ENCODE peak calls at places on chromosomes 1 and 21, in five cellular contexts. One of them, this sample, is unnamed.

GRCh38 chr1:56309065-56309464 is 270.3 kb downstream of the PLPP3 start:
- DNase-seq in HCT116: no peak
- DNase-seq in endothelial cell of umbilical vein: no peak
- DNase-seq in PC-9: no peak
- DNase-seq in A549: no peak
- DNase-seq in this sample: no peak

GRCh38 chr1:87795615-87796337 is 467.1 kb downstream of the LMO4 start:
- DNase-seq in HCT116: no peak
- DNase-seq in endothelial cell of umbilical vein: no peak
- DNase-seq in PC-9: no peak
- DNase-seq in A549: peak
- DNase-seq in this sample: no peak

GRCh38 chr21:17708541-17709265 is 96.0 kb upstream of the BTG3 start:
- DNase-seq in HCT116: no peak
- DNase-seq in endothelial cell of umbilical vein: no peak
- DNase-seq in PC-9: no peak
- DNase-seq in A549: no peak
- DNase-seq in this sample: no peak

GRCh38 chr21:30194701-30195299 is 21.1 kb downstream of the CLDN8 start:
- DNase-seq in HCT116: no peak
- DNase-seq in endothelial cell of umbilical vein: no peak
- DNase-seq in PC-9: peak
- DNase-seq in A549: peak
- DNase-seq in this sample: peak

GRCh38 chr1:100313382-100313781 is 38.9 kb upstream of the CDC14A start:
- DNase-seq in HCT116: peak
- DNase-seq in endothelial cell of umbilical vein: no peak
- DNase-seq in PC-9: no peak
- DNase-seq in A549: no peak
- DNase-seq in this sample: no peak

GRCh38 chr1:64691631-64692030 is 53.2 kb upstream of the RAVER2 start:
- DNase-seq in HCT116: no peak
- DNase-seq in endothelial cell of umbilical vein: peak
- DNase-seq in PC-9: no peak
- DNase-seq in A549: no peak
- DNase-seq in this sample: no peak

GRCh38 chr21:42563261-42564045 is 49.8 kb downstream of the SLC37A1 start:
- DNase-seq in HCT116: no peak
- DNase-seq in endothelial cell of umbilical vein: no peak
- DNase-seq in PC-9: no peak
- DNase-seq in A549: no peak
- DNase-seq in this sample: no peak

GRCh38 chr1:7247158-7247557 is 461.9 kb downstream of the CAMTA1 start:
- DNase-seq in HCT116: no peak
- DNase-seq in endothelial cell of umbilical vein: no peak
- DNase-seq in PC-9: no peak
- DNase-seq in A549: no peak
- DNase-seq in this sample: no peak

GRCh38 chr1:152621993-152622392 is 910 bp downstream of the LCE3A start:
- DNase-seq in HCT116: no peak
- DNase-seq in endothelial cell of umbilical vein: no peak
- DNase-seq in PC-9: no peak
- DNase-seq in A549: no peak
- DNase-seq in this sample: peak

GRCh38 chr1:11789126-11790067 is 16.4 kb downstream of the MTHFR start:
- DNase-seq in HCT116: no peak
- DNase-seq in endothelial cell of umbilical vein: no peak
- DNase-seq in PC-9: no peak
- DNase-seq in A549: no peak
- DNase-seq in this sample: no peak

GRCh38 chr1:66282343-66282852 is 251.6 kb upstream of the SGIP1 start:
- DNase-seq in HCT116: peak
- DNase-seq in endothelial cell of umbilical vein: peak
- DNase-seq in PC-9: no peak
- DNase-seq in A549: peak
- DNase-seq in this sample: no peak
- H3K4me2 ChIP-seq in HCT116: peak
- H3K4me2 ChIP-seq in endothelial cell of umbilical vein: no peak
- H3K4me2 ChIP-seq in PC-9: no peak
- H3K4me2 ChIP-seq in A549: peak
- H3K4me2 ChIP-seq in this sample: no peak

GRCh38 chr1:236103646-236104218 is 38.6 kb upstream of the GPR137B start:
- DNase-seq in HCT116: no peak
- DNase-seq in endothelial cell of umbilical vein: peak
- DNase-seq in PC-9: no peak
- DNase-seq in A549: peak
- DNase-seq in this sample: peak
- H3K4me3 ChIP-seq in HCT116: no peak
- H3K4me3 ChIP-seq in endothelial cell of umbilical vein: no peak
- H3K4me3 ChIP-seq in PC-9: no peak
- H3K4me3 ChIP-seq in A549: no peak
- H3K4me3 ChIP-seq in this sample: no peak

GRCh38 chr1:93734999-93735398 is 53.4 kb upstream of the BCAR3 start:
- DNase-seq in HCT116: no peak
- DNase-seq in endothelial cell of umbilical vein: no peak
- DNase-seq in PC-9: no peak
- DNase-seq in A549: peak
- DNase-seq in this sample: no peak
- TF ChIP-seq CTCF in HCT116: no peak
- TF ChIP-seq CTCF in endothelial cell of umbilical vein: peak
- TF ChIP-seq CTCF in PC-9: peak
- TF ChIP-seq CTCF in A549: no peak
- TF ChIP-seq CTCF in this sample: no peak

GRCh38 chr1:172708452-172708851 is 49.5 kb downstream of the FASLG start:
- DNase-seq in HCT116: no peak
- DNase-seq in endothelial cell of umbilical vein: no peak
- DNase-seq in PC-9: no peak
- DNase-seq in A549: no peak
- DNase-seq in this sample: peak

GRCh38 chr1:172699111-172699510 is 40.2 kb downstream of the FASLG start:
- DNase-seq in HCT116: no peak
- DNase-seq in endothelial cell of umbilical vein: peak
- DNase-seq in PC-9: no peak
- DNase-seq in A549: no peak
- DNase-seq in this sample: peak

GRCh38 chr1:172704446-172705176 is 45.7 kb downstream of the FASLG start:
- DNase-seq in HCT116: no peak
- DNase-seq in endothelial cell of umbilical vein: no peak
- DNase-seq in PC-9: no peak
- DNase-seq in A549: no peak
- DNase-seq in this sample: peak

GRCh38 chr1:172699695-172700094 is 40.8 kb downstream of the FASLG start:
- DNase-seq in HCT116: no peak
- DNase-seq in endothelial cell of umbilical vein: peak
- DNase-seq in PC-9: no peak
- DNase-seq in A549: no peak
- DNase-seq in this sample: no peak

DNA sequence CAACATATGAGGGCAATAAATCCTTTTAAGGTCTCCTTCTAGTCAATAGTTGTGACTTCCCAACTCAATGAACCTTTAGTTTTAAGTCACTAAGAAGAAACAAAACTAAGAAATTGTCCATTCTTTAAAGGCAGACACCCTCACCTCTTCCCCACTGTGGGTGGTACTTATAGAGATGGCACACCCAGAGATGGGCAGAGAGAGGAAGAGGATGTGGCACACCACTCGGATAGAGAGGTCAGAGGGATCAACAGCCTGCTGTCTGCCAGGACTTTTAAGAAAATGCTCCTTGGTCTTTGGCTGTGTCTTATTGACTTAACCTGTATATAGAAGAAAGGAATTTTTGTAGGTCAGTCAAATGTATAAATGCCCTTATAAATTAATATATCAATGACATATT is 45.1 kb downstream of the FASLG start:
- DNase-seq in HCT116: no peak
- DNase-seq in endothelial cell of umbilical vein: no peak
- DNase-seq in PC-9: no peak
- DNase-seq in A549: no peak
- DNase-seq in this sample: peak
- H3K4me2 ChIP-seq in HCT116: no peak
- H3K4me2 ChIP-seq in endothelial cell of umbilical vein: no peak
- H3K4me2 ChIP-seq in PC-9: no peak
- H3K4me2 ChIP-seq in A549: no peak
- H3K4me2 ChIP-seq in this sample: no peak

GRCh38 chr1:81414417-81415087 is 386.2 kb upstream of the ADGRL2 start:
- DNase-seq in HCT116: peak
- DNase-seq in endothelial cell of umbilical vein: peak
- DNase-seq in PC-9: no peak
- DNase-seq in A549: peak
- DNase-seq in this sample: no peak

GRCh38 chr1:81410351-81410750 is 390.4 kb upstream of the ADGRL2 start:
- DNase-seq in HCT116: no peak
- DNase-seq in endothelial cell of umbilical vein: no peak
- DNase-seq in PC-9: no peak
- DNase-seq in A549: no peak
- DNase-seq in this sample: no peak

GRCh38 chr1:81409875-81410274 is 390.9 kb upstream of the ADGRL2 start:
- DNase-seq in HCT116: no peak
- DNase-seq in endothelial cell of umbilical vein: no peak
- DNase-seq in PC-9: no peak
- DNase-seq in A549: no peak
- DNase-seq in this sample: no peak

GRCh38 chr1:81410919-81411318 is 389.8 kb upstream of the ADGRL2 start:
- DNase-seq in HCT116: no peak
- DNase-seq in endothelial cell of umbilical vein: no peak
- DNase-seq in PC-9: no peak
- DNase-seq in A549: no peak
- DNase-seq in this sample: no peak

GRCh38 chr1:81412954-81413353 is 387.8 kb upstream of the ADGRL2 start:
- DNase-seq in HCT116: no peak
- DNase-seq in endothelial cell of umbilical vein: no peak
- DNase-seq in PC-9: no peak
- DNase-seq in A549: no peak
- DNase-seq in this sample: no peak
- H3K4me3 ChIP-seq in HCT116: no peak
- H3K4me3 ChIP-seq in endothelial cell of umbilical vein: no peak
- H3K4me3 ChIP-seq in PC-9: no peak
- H3K4me3 ChIP-seq in A549: no peak
- H3K4me3 ChIP-seq in this sample: no peak